ENCODE peak calls at places on chromosomes 16 and 17, in four cellular contexts. R, D, V and K are unnamed samples.

GRCh38 chr17:40937384-40937819 is at the start of gene KRT23:
- DNase-seq in R (no peak), D (no peak), V (no peak), K (no peak)

GRCh38 chr17:229945-230235 is 48.4 kb upstream of the DOC2B start:
- DNase-seq in R (no peak), D (no peak), V (no peak), K (no peak)

GRCh38 chr17:56593741-56594527 is 435 bp downstream of the NOG start:
- DNase-seq in R (peak; percentile 71), D (no peak), V (peak; percentile 25), K (peak; percentile 73)

GRCh38 chr17:12041316-12041715 is 20.6 kb downstream of the MAP2K4 start:
- DNase-seq in R (peak; percentile 87), D (no peak), V (no peak), K (peak; percentile 79)

GRCh38 chr17:50259484-50260324 is 14.6 kb upstream of the TMEM92 start:
- DNase-seq in R (no peak), D (no peak), V (peak; percentile 63), K (no peak)

GRCh38 chr16:74721716-74722115 is 21.1 kb upstream of the MLKL start:
- DNase-seq in R (no peak), D (no peak), V (no peak), K (no peak)

GRCh38 chr17:4949321-4950074 is 1.2 kb upstream of the PFN1 start:
- DNase-seq in R (peak; percentile 76), D (peak; percentile 42), V (peak; percentile 78), K (peak; percentile 80)

GRCh38 chr17:47708312-47708863 is 14.4 kb downstream of the TBKBP1 start:
- DNase-seq in R (no peak), D (no peak), V (peak; percentile 27), K (no peak)

GRCh38 chr17:59165933-59166342 is 10.4 kb downstream of the PRR11 start:
- DNase-seq in R (peak; percentile 60), D (no peak), V (no peak), K (peak; percentile 62)

GRCh38 chr17:55709984-55710383 is 12.7 kb downstream of the TMEM100 start:
- DNase-seq in R (no peak), D (no peak), V (no peak), K (no peak)

GRCh38 chr17:32944248-32945020 is 16.5 kb downstream of the TMEM98 start:
- DNase-seq in R (no peak), D (no peak), V (no peak), K (peak; percentile 61)

GRCh38 chr16:754208-755097 is 6.1 kb upstream of the MSLN start:
- DNase-seq in R (no peak), D (no peak), V (no peak), K (no peak)

DNA sequence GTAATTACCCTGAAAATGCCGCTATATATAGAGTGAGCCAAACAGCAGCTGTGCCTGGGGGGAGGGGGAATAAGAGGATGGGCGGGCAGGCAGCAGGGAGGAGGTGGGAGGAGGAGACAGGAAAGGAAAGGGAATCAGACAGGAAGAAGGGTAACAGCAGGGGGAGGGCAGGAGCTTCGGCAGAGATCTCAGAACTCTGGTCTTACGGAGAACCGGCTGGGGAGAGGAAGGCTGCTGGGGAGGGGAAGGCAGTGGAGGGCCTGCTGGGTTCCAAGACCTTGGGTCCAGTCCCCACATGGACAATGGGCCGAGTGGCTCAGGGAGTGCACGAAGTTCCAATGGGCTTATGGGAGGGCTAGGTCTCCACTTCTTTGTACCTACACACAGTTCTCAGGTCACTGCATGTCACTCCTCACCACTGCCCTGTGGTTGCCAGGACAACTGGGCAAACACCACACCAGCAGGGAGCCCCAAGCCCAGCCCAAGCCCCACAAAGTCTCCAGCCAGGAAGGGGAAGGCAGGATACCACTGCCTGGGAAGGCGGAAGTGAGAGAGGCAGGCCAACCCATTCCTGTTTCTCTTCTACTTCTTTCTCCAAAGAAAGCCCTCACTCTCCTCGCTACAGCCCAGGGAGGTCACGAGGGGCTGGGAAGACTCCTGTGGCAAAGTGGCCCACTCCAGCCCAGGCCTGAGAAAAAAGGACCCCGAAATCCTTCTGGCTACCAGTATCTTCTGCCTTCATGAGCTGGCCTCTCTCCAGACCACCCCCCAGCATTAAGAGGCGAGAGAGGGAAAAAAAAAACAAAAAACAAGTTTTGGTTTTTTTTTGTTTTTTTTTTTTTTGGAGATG is 25.3 kb downstream of the G6PC3 start:
- DNase-seq in R (peak; percentile 93), D (no peak), V (peak; percentile 72), K (peak; percentile 80)
- TF ChIP-seq CTCF in R (peak; percentile 39), D (no peak), V (peak; percentile 6), K (peak; percentile 4)

GRCh38 chr16:15574614-15574948 is 68.4 kb downstream of the MARF1 start:
- DNase-seq in R (no peak), D (no peak), V (no peak), K (no peak)

GRCh38 chr16:15581127-15581815 is 61.7 kb downstream of the MARF1 start:
- DNase-seq in R (no peak), D (no peak), V (no peak), K (no peak)

GRCh38 chr16:15575293-15576049 is 67.5 kb downstream of the MARF1 start:
- DNase-seq in R (no peak), D (no peak), V (no peak), K (no peak)

GRCh38 chr16:15576960-15577958 is 65.7 kb downstream of the MARF1 start:
- DNase-seq in R (no peak), D (no peak), V (no peak), K (no peak)

GRCh38 chr16:15578824-15579223 is 64.1 kb downstream of the MARF1 start:
- DNase-seq in R (no peak), D (no peak), V (no peak), K (no peak)
- H3K4me3 ChIP-seq in R (no peak overlapping the region), D (no peak overlapping the region), V (no peak overlapping the region), K (no peak overlapping the region)

DNA sequence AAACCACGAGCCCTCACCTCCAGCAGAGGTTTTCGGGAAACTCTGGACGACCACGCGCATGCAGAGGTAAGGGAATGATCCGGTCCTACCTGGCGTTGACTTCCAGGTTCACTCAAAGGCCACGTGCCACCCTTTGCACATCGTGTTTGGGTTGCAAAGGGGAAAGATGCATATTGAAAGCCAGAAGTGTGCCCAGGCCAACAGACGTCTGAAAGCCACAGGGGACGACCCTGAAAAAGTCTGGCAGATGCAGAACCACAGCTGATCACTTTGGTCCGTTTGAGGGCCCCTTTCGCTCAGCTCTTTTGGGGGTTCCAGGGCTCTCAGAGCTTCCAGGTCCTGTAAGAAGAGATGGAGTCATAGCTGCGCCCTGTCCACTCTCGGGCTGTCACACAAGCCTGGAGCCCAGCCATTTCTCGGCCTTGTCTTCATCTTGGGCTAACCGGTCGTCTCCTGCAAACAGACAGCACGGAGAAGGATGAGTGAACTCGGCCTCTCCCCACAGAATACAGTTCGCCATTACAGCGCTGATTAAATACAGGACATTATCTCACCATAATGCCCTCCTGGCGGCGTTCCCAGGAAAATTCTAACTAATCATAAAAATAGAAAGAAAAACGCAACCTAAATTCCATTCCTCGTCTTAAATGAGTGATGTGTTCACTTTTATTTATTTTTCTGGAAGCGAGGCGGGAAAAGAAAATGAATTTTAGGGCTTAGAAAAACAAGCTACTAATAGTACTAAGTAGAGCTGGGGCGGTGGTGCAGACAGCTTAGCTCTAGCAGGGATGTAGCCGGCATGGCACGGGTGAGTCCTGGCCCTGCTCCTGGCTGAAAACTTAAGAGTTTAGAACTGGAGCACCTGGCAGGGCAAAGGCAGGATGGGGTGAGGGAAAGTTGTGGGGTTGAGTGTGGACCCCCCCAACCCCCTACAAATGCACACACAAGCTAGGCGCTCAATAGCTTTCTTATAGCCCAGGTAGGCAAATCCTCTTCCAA is 45.5 kb upstream of the ZFHX3 start:
- DNase-seq in R (peak; percentile 54), D (no peak), V (no peak), K (no peak)
- TF ChIP-seq CTCF in R (no peak), D (no peak), V (no peak), K (no peak)

DNA sequence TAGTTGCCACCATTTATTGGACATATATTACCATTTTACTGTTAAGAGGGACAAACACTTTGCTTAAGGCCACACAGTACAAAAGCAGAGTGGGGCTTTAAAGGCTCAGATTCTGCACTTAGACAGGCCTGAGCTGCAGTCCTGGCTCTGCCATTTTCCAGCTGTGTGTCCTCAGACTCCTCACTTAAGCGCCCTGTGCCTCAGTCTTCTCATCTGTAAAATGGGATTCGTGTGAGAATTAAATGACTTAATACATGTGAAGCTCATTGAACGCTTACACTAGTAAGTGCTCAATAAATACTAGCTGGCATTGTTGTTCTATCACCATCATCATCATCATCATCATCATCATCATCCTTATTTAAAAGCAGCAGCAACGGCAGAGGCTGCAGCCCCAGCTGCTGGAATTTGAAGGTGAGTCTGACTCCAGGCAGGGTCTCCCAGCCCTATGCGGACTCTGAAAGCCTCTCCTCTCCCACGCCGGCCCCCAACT is 445 bp upstream of the CACNG5 start:
- DNase-seq in R (no peak), D (no peak), V (no peak), K (no peak)
- H3K4me3 ChIP-seq in R (no peak overlapping the region), D (no peak overlapping the region), V (no peak overlapping the region), K (no peak overlapping the region)

GRCh38 chr16:68436581-68436980 is 11.7 kb downstream of the SMPD3 start:
- DNase-seq in R (no peak), D (no peak), V (no peak), K (no peak)
- TF ChIP-seq CTCF in R (no peak), D (no peak), V (no peak), K (no peak)

GRCh38 chr17:10172778-10173177 is 25.6 kb downstream of the GAS7 start:
- DNase-seq in R (no peak), D (no peak), V (no peak), K (no peak)

GRCh38 chr17:10171581-10171981 is 26.8 kb downstream of the GAS7 start:
- DNase-seq in R (peak; percentile 41), D (no peak), V (no peak), K (no peak)

GRCh38 chr17:10170233-10170632 is 28.2 kb downstream of the GAS7 start:
- DNase-seq in R (no peak), D (no peak), V (no peak), K (no peak)

GRCh38 chr17:10171057-10171456 is 27.3 kb downstream of the GAS7 start:
- DNase-seq in R (no peak), D (no peak), V (peak; percentile 85), K (no peak)

DNA sequence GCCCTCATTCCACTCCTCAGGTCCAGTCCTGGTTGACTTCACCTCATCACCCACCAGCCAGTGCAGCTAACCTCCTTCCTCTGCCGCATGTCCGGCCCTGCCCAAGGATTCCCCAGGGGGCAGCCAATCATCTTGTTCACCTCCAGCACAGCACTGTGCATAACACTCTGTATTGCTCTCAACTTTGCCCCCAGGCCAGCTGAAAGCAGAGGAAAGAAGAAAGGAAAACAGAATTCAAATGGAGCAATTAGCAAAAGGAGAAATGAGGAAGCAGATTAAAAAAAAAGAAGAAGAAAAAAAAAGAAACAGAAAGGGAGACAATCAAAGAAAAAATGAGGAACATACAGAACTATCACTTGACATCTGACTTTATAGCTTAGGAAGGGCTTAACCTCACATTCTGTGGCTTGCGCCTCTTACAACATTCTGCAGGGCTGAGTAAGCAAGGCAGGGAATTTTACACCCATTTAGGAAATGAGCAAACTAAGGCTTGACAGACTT is 26.1 kb downstream of the GAS7 start:
- DNase-seq in R (peak; percentile 37), D (no peak), V (no peak), K (no peak)
- H3K4me3 ChIP-seq in R (no peak overlapping the region), D (no peak overlapping the region), V (no peak overlapping the region), K (no peak overlapping the region)